ENCODE peak calls at places on chromosomes 5 and 9, in six cellular contexts. Y is A549, I is tibial nerve, G is fibroblast of mammary gland, S is fibroblast of lung, A is prostate gland. J is an unnamed sample.

GRCh38 chr5:28286566-28286965 is 1248.2 kb upstream of the CDH9 start:
- DNase-seq in Y (peak), I (no peak), G (no peak), S (no peak), A (no peak), J (no peak)

GRCh38 chr5:34552686-34553085 is 103.4 kb upstream of the RAI14 start:
- DNase-seq in Y (no peak), I (no peak), G (no peak), S (no peak), A (no peak), J (no peak)

GRCh38 chr9:133845659-133845947 is 107.5 kb upstream of the SARDH start:
- DNase-seq in Y (no peak), I (no peak), G (no peak), S (no peak), A (no peak), J (no peak)

GRCh38 chr5:138339086-138339456 is 1.0 kb downstream of the FAM53C start:
- DNase-seq in Y (no peak), I (peak), G (peak), S (peak), A (peak), J (no peak)

GRCh38 chr5:90221947-90222346 is 187.6 kb downstream of the CETN3 start:
- DNase-seq in Y (no peak), I (no peak), G (peak), S (no peak), A (no peak), J (no peak)

GRCh38 chr9:123999668-124000067 is 11.9 kb upstream of the LHX2 start:
- DNase-seq in Y (no peak), I (no peak), G (no peak), S (no peak), A (no peak), J (no peak)

GRCh38 chr5:33049298-33049697 is 338.2 kb downstream of the NPR3 start:
- DNase-seq in Y (peak), I (no peak), G (peak), S (no peak), A (no peak), J (no peak)

GRCh38 chr9:34451545-34451944 is 6.8 kb downstream of the FAM219A start:
- DNase-seq in Y (no peak), I (no peak), G (peak), S (peak), A (no peak), J (no peak)

GRCh38 chr9:113152699-113153098 is 1.9 kb downstream of the SLC31A2 start:
- DNase-seq in Y (no peak), I (no peak), G (peak), S (no peak), A (peak), J (no peak)

GRCh38 chr5:17248999-17249634 is 31.7 kb downstream of the BASP1 start:
- DNase-seq in Y (peak), I (peak), G (peak), S (peak), A (no peak), J (no peak)

GRCh38 chr9:68749135-68749534 is 44.1 kb downstream of the PIP5K1B start:
- DNase-seq in Y (no peak), I (no peak), G (no peak), S (no peak), A (no peak), J (no peak)

GRCh38 chr5:10632110-10632903 is 68.4 kb downstream of the ANKRD33B start:
- DNase-seq in Y (no peak), I (no peak), G (peak), S (peak), A (no peak), J (no peak)

GRCh38 chr5:153987310-153987709 is 51.4 kb downstream of the FAM114A2 start:
- DNase-seq in Y (no peak), I (no peak), G (no peak), S (no peak), A (no peak), J (no peak)

GRCh38 chr5:916441-917293 is 24.0 kb downstream of the TRIP13 start:
- DNase-seq in Y (no peak), I (no peak), G (no peak), S (no peak), A (no peak), J (no peak)

GRCh38 chr9:27785714-27786100 is 212.4 kb upstream of the C9orf72 start:
- DNase-seq in Y (no peak), I (no peak), G (no peak), S (no peak), A (no peak), J (no peak)

GRCh38 chr9:123265833-123266232 is 2.6 kb downstream of the STRBP start:
- DNase-seq in Y (no peak), I (no peak), G (no peak), S (no peak), A (no peak), J (no peak)

GRCh38 chr9:77663754-77664153 is 15.6 kb upstream of the GNA14 start:
- DNase-seq in Y (no peak), I (no peak), G (peak), S (peak), A (peak), J (peak)

GRCh38 chr9:486156-486555 is 271.5 kb downstream of the DOCK8 start:
- DNase-seq in Y (peak), I (no peak), G (no peak), S (no peak), A (no peak), J (no peak)

GRCh38 chr5:31023105-31023504 is 170.4 kb upstream of the CDH6 start:
- DNase-seq in Y (peak), I (no peak), G (no peak), S (peak), A (no peak), J (no peak)

GRCh38 chr9:68548241-68548640 is 7.6 kb upstream of the TMEM252 start:
- DNase-seq in Y (no peak), I (no peak), G (no peak), S (no peak), A (no peak), J (no peak)

GRCh38 chr9:93028448-93029006 is 30.0 kb upstream of the SUSD3 start:
- DNase-seq in Y (no peak), I (no peak), G (no peak), S (no peak), A (no peak), J (no peak)

GRCh38 chr9:111613436-111614040 is 14.1 kb upstream of the PTGR1 start:
- DNase-seq in Y (peak), I (no peak), G (no peak), S (no peak), A (no peak), J (no peak)

GRCh38 chr5:97422678-97423077 is 239.6 kb upstream of the RIOK2 start:
- DNase-seq in Y (no peak), I (no peak), G (peak), S (peak), A (no peak), J (no peak)

GRCh38 chr9:136964171-136964689 is 12.2 kb downstream of the LCN12 start:
- DNase-seq in Y (no peak), I (no peak), G (no peak), S (no peak), A (no peak), J (no peak)

GRCh38 chr5:64147849-64148441 is 17.7 kb upstream of the RNF180 start:
- DNase-seq in Y (peak), I (peak), G (peak), S (peak), A (peak), J (peak)

GRCh38 chr9:7237473-7238243 is 479.9 kb downstream of the KDM4C start:
- DNase-seq in Y (no peak), I (no peak), G (peak), S (peak), A (no peak), J (peak)

GRCh38 chr5:60229786-60230185 is 336.3 kb upstream of the PDE4D start:
- DNase-seq in Y (no peak), I (no peak), G (no peak), S (no peak), A (no peak), J (no peak)

GRCh38 chr9:5876711-5877110 is 14.0 kb upstream of the MLANA start:
- DNase-seq in Y (no peak), I (no peak), G (no peak), S (no peak), A (no peak), J (no peak)

GRCh38 chr5:171692106-171692505 is 93.5 kb upstream of the SMIM23 start:
- DNase-seq in Y (no peak), I (no peak), G (no peak), S (no peak), A (no peak), J (no peak)

GRCh38 chr5:56319281-56320242 is 86.4 kb upstream of the ANKRD55 start:
- DNase-seq in Y (no peak), I (peak), G (peak), S (peak), A (no peak), J (no peak)
- H3K4me3 ChIP-seq in Y (no peak), I (no peak), G (no peak), S (no peak), A (no peak), J (no peak)

DNA sequence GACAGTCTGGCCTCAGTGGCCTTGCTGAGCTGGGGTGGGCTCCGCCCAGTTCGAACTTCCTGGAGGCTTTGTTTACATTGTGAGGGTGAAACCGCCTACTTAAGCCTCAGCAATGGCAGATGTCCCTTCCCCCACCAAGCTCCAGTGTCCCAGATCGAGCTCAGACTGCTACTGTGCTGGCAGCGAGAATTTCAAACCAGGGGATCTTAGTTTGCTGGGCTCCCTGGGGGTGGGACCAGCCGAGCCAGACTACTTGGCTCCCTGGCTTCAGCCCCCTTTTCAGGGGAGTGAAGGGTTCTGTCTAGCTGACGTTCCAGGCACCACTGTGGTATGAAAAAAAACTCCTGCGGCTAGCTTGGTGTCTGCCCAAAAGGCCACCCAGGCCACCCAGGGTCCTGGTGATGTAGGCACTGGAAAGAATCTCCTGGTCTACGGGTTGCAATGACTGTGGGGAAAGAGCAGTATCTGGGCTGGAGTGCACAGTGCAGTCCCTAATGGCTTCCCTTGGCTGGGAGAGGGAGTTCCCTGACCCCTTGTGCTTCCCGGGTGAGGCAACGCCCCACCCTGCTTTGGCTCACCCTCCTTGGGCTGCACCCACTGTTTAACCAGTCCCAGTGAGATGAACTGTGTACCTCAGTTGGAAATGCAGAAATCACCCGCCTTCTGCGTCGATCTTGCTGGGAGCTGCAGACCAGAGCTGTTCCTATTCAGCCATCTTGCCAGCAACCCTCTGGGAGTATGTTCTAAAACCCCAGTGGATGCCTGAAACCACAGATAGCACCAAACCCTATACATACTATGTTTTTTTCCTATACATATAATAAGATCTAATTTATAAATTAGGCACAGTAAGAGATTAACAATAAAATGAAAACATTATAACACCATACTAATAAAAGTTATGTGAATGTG is 95.5 kb downstream of the TMEM161B start:
- DNase-seq in Y (no peak), I (no peak), G (no peak), S (no peak), A (no peak), J (no peak)
- H3K4me3 ChIP-seq in Y (no peak), I (no peak), G (no peak), S (no peak), A (no peak), J (no peak)

GRCh38 chr9:132671620-132672412 is 1.6 kb downstream of the GTF3C4 start:
- DNase-seq in Y (no peak), I (no peak), G (peak), S (peak), A (no peak), J (no peak)
- H3K4me3 ChIP-seq in Y (peak), I (peak), G (peak), S (peak), A (no peak), J (peak)

GRCh38 chr5:66881475-66882161 is 285.4 kb downstream of the MAST4 start:
- DNase-seq in Y (peak), I (no peak), G (peak), S (peak), A (peak), J (peak)
- H3K4me3 ChIP-seq in Y (no peak), I (no peak), G (no peak), S (no peak), A (no peak), J (no peak)

DNA sequence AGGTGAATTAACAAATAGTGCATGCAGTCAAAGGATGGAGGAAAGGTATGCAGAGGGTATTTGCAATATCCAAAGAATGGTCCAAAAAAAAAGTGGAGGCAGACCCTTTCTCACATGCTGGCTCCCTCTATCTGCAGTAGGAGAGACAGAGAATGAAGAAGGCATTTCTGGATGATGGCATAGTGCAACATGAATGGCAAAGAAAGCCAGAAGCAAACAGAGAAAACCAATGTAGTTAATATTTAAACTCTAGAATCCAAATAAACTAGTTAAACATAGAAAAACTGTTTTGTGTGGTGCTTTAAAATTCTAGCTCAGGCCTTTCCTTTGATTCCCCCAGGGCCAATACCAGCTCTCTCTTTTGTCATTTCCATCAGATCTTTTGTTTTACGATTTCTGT is 403.1 kb upstream of the WWC1 start:
- DNase-seq in Y (no peak), I (no peak), G (no peak), S (no peak), A (no peak), J (no peak)
- H3K4me3 ChIP-seq in Y (no peak), I (no peak), G (no peak), S (no peak), A (no peak), J (no peak)

DNA sequence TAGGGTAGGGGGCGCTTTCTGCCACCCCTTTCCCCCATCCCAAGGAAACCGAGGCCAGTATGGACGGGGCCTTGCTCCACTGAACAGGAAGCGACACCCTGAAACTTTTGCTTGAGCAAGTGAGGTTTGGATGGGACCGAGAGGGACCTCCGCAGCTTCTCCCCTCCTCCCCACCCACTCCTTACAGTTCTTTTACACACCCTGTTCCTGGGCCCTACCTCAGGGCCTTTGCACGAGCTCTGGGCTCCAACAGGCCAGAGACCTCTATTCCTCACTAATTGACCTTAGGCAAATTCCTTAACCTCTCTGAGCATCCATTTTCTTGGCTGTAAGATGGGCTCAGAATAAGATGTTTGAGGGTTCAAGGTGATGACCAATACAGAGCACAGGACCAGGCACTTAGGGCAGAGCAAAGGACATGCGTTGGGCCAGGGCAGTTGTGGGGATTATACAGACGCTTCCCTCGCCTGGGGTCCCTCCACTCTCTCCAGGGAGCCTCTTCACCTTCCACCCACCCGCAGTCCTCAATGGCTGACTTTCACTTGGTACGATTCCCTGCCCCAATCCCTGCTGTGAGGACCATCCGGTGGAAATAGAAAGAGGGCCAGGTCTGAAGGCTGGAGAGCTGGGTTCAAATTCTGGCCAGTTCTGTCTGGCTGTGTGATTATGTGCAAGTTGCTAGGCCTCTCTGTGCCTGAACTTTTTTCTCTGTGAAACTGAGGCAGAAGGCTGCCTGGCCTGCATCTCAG is 206.3 kb upstream of the IER5L start:
- DNase-seq in Y (no peak), I (no peak), G (no peak), S (no peak), A (no peak), J (no peak)
- H3K4me3 ChIP-seq in Y (no peak), I (peak), G (peak), S (no peak), A (peak), J (no peak)

GRCh38 chr9:114908104-114908621 is 22.2 kb downstream of the TNFSF8 start:
- DNase-seq in Y (peak), I (no peak), G (peak), S (no peak), A (peak), J (peak)
- H3K4me3 ChIP-seq in Y (no peak), I (no peak), G (no peak), S (no peak), A (no peak), J (no peak)

GRCh38 chr5:119332978-119333401 is 22.8 kb upstream of the TNFAIP8 start:
- DNase-seq in Y (no peak), I (no peak), G (no peak), S (no peak), A (peak), J (no peak)

GRCh38 chr5:119331566-119332095 is 24.2 kb upstream of the TNFAIP8 start:
- DNase-seq in Y (no peak), I (no peak), G (no peak), S (no peak), A (no peak), J (no peak)

GRCh38 chr5:119336262-119336661 is 19.6 kb upstream of the TNFAIP8 start:
- DNase-seq in Y (no peak), I (no peak), G (no peak), S (no peak), A (no peak), J (no peak)

GRCh38 chr5:119335261-119335677 is 20.6 kb upstream of the TNFAIP8 start:
- DNase-seq in Y (no peak), I (no peak), G (no peak), S (no peak), A (no peak), J (no peak)

DNA sequence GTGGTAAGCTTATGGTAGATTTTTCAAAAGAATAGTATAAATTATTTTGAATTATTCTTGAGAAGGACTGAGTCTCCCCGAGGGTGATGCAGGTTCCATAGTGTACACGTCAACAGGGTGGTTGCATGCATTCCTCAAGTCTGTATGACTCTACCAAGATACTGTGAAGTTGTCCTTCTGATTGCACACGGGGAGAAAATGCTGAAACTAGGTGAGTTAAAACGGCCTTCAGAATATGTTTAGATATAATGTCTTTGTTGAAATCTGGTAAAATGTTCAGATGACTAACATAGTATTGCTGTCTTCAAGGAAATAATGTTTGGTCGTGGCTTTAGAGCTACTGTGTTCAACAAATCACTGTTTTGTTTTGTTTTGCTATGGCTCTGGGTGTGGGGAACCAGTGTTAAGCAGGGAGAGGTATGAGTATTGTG is 22.4 kb upstream of the TNFAIP8 start:
- DNase-seq in Y (no peak), I (no peak), G (no peak), S (no peak), A (no peak), J (no peak)
- H3K4me3 ChIP-seq in Y (no peak), I (no peak), G (no peak), S (no peak), A (no peak), J (no peak)

GRCh38 chr9:79663299-79663698 is 91.5 kb downstream of the TLE4 start:
- DNase-seq in Y (no peak), I (no peak), G (no peak), S (peak), A (no peak), J (no peak)
- H3K4me3 ChIP-seq in Y (no peak), I (no peak), G (no peak), S (no peak), A (no peak), J (no peak)